ENCODE peak calls at places on chromosomes 7 and 10, in eight cellular contexts. One of them, this sample, is unnamed.

GRCh38 chr10:96656839-96657238 is 63.5 kb downstream of the PIK3AP1 start:
- DNase-seq in epithelial cell of esophagus: no peak
- DNase-seq in NCI-H2081: no peak
- DNase-seq in activated T-cell treated with anti-CD3 and anti-CD28 coated beads for 1 hour: no peak
- DNase-seq in mesenchymal stem cell: no peak
- DNase-seq in cardiac muscle cell: no peak
- DNase-seq in A549: no peak
- DNase-seq in prostate gland: no peak
- DNase-seq in this sample: no peak

GRCh38 chr10:29598861-29599311 is 35.9 kb downstream of the SVIL start:
- DNase-seq in activated T-cell treated with anti-CD3 and anti-CD28 coated beads for 1 hour: no peak
- DNase-seq in NCI-H2081: no peak
- DNase-seq in prostate gland: no peak
- DNase-seq in A549: no peak
- DNase-seq in epithelial cell of esophagus: peak; percentile 81
- DNase-seq in mesenchymal stem cell: peak; percentile 51
- DNase-seq in cardiac muscle cell: peak; percentile 40
- DNase-seq in this sample: no peak

GRCh38 chr10:67629461-67629971 is 66.5 kb downstream of the CTNNA3 start:
- DNase-seq in NCI-H2081: no peak
- DNase-seq in prostate gland: no peak
- DNase-seq in mesenchymal stem cell: peak; percentile 7
- DNase-seq in epithelial cell of esophagus: no peak
- DNase-seq in A549: no peak
- DNase-seq in cardiac muscle cell: peak; percentile 6
- DNase-seq in activated T-cell treated with anti-CD3 and anti-CD28 coated beads for 1 hour: no peak
- DNase-seq in this sample: no peak

GRCh38 chr10:3895045-3895609 is 110.1 kb upstream of the KLF6 start:
- DNase-seq in NCI-H2081: no peak
- DNase-seq in prostate gland: no peak
- DNase-seq in epithelial cell of esophagus: peak; percentile 81
- DNase-seq in A549: peak; percentile 36
- DNase-seq in cardiac muscle cell: no peak
- DNase-seq in activated T-cell treated with anti-CD3 and anti-CD28 coated beads for 1 hour: no peak
- DNase-seq in mesenchymal stem cell: peak; percentile 86
- DNase-seq in this sample: no peak

GRCh38 chr10:45495438-45496152 is 121.6 kb downstream of the ALOX5 start:
- DNase-seq in mesenchymal stem cell: peak; percentile 28
- DNase-seq in A549: no peak
- DNase-seq in prostate gland: no peak
- DNase-seq in epithelial cell of esophagus: peak; percentile 18
- DNase-seq in activated T-cell treated with anti-CD3 and anti-CD28 coated beads for 1 hour: no peak
- DNase-seq in cardiac muscle cell: no peak
- DNase-seq in NCI-H2081: no peak
- DNase-seq in this sample: no peak

GRCh38 chr10:106609867-106610266 is 554.6 kb downstream of the SORCS1 start:
- DNase-seq in NCI-H2081: no peak
- DNase-seq in A549: no peak
- DNase-seq in mesenchymal stem cell: no peak
- DNase-seq in prostate gland: no peak
- DNase-seq in cardiac muscle cell: no peak
- DNase-seq in epithelial cell of esophagus: peak; percentile 19
- DNase-seq in activated T-cell treated with anti-CD3 and anti-CD28 coated beads for 1 hour: no peak
- DNase-seq in this sample: no peak

GRCh38 chr10:88525371-88526079 is 57.6 kb downstream of the RNLS start:
- DNase-seq in cardiac muscle cell: no peak
- DNase-seq in A549: peak; percentile 8
- DNase-seq in epithelial cell of esophagus: peak; percentile 83
- DNase-seq in mesenchymal stem cell: peak; percentile 65
- DNase-seq in activated T-cell treated with anti-CD3 and anti-CD28 coated beads for 1 hour: no peak
- DNase-seq in NCI-H2081: no peak
- DNase-seq in prostate gland: peak; percentile 13
- DNase-seq in this sample: no peak

GRCh38 chr10:73791871-73792400 is 6.5 kb downstream of the ZSWIM8 start:
- DNase-seq in epithelial cell of esophagus: no peak
- DNase-seq in prostate gland: no peak
- DNase-seq in A549: no peak
- DNase-seq in mesenchymal stem cell: no peak
- DNase-seq in cardiac muscle cell: no peak
- DNase-seq in activated T-cell treated with anti-CD3 and anti-CD28 coated beads for 1 hour: no peak
- DNase-seq in NCI-H2081: no peak
- DNase-seq in this sample: no peak

GRCh38 chr10:93757136-93757535 is 600 bp upstream of the LGI1 start:
- DNase-seq in activated T-cell treated with anti-CD3 and anti-CD28 coated beads for 1 hour: no peak
- DNase-seq in cardiac muscle cell: no peak
- DNase-seq in NCI-H2081: no peak
- DNase-seq in epithelial cell of esophagus: no peak
- DNase-seq in mesenchymal stem cell: no peak
- DNase-seq in prostate gland: no peak
- DNase-seq in A549: no peak
- DNase-seq in this sample: no peak

GRCh38 chr10:62109532-62110293 is 158.9 kb downstream of the RTKN2 start:
- DNase-seq in cardiac muscle cell: no peak
- DNase-seq in prostate gland: no peak
- DNase-seq in mesenchymal stem cell: no peak
- DNase-seq in epithelial cell of esophagus: no peak
- DNase-seq in NCI-H2081: no peak
- DNase-seq in activated T-cell treated with anti-CD3 and anti-CD28 coated beads for 1 hour: no peak
- DNase-seq in A549: no peak
- DNase-seq in this sample: peak; percentile 42

GRCh38 chr7:43844257-43844656 is 25.1 kb downstream of the MRPS24 start:
- DNase-seq in prostate gland: no peak
- DNase-seq in A549: no peak
- DNase-seq in cardiac muscle cell: no peak
- DNase-seq in mesenchymal stem cell: no peak
- DNase-seq in NCI-H2081: no peak
- DNase-seq in epithelial cell of esophagus: peak; percentile 39
- DNase-seq in activated T-cell treated with anti-CD3 and anti-CD28 coated beads for 1 hour: no peak
- DNase-seq in this sample: no peak

This sample was measured in GM13976.